ENCODE peak calls at places on chromosomes 13 and 19, in four cellular contexts. One of them, this sample, is unnamed.

GRCh38 chr13:43878897-43879322 is 630 bp downstream of the CCDC122 start:
- DNase-seq in K562: no peak
- DNase-seq in HepG2: peak
- DNase-seq in WTC11: no peak
- DNase-seq in this sample: peak

GRCh38 chr19:13573268-13573667 is 67.0 kb upstream of the CACNA1A start:
- DNase-seq in K562: no peak
- DNase-seq in HepG2: no peak
- DNase-seq in WTC11: peak
- DNase-seq in this sample: no peak

GRCh38 chr13:59354665-59355064 is 809.1 kb downstream of the DIAPH3 start:
- DNase-seq in K562: no peak
- DNase-seq in HepG2: no peak
- DNase-seq in WTC11: no peak
- DNase-seq in this sample: no peak

GRCh38 chr19:55962186-55962585 is 14.6 kb downstream of the NLRP8 start:
- DNase-seq in K562: no peak
- DNase-seq in HepG2: no peak
- DNase-seq in WTC11: no peak
- DNase-seq in this sample: no peak

GRCh38 chr19:14370169-14370998 is 10.9 kb upstream of the ADGRE5 start:
- DNase-seq in K562: no peak
- DNase-seq in HepG2: no peak
- DNase-seq in WTC11: no peak
- DNase-seq in this sample: no peak

GRCh38 chr13:99367663-99368448 is 60.7 kb upstream of the GPR183 start:
- DNase-seq in K562: no peak
- DNase-seq in HepG2: no peak
- DNase-seq in WTC11: no peak
- DNase-seq in this sample: no peak

GRCh38 chr13:91313103-91313502 is 34.4 kb upstream of the MIR17HG start:
- DNase-seq in K562: peak
- DNase-seq in HepG2: peak
- DNase-seq in WTC11: no peak
- DNase-seq in this sample: peak

GRCh38 chr13:112001571-112001970 is 65.4 kb upstream of the SOX1 start:
- DNase-seq in K562: no peak
- DNase-seq in HepG2: no peak
- DNase-seq in WTC11: no peak
- DNase-seq in this sample: no peak

GRCh38 chr13:24071423-24072075 is 89.0 kb upstream of the SPATA13 start:
- DNase-seq in K562: no peak
- DNase-seq in HepG2: no peak
- DNase-seq in WTC11: no peak
- DNase-seq in this sample: no peak

GRCh38 chr19:6531956-6532243 is 1.1 kb downstream of the TNFSF9 start:
- DNase-seq in K562: no peak
- DNase-seq in HepG2: no peak
- DNase-seq in WTC11: no peak
- DNase-seq in this sample: no peak

GRCh38 chr19:54425382-54425723 is 10.1 kb downstream of the TTYH1 start:
- DNase-seq in K562: no peak
- DNase-seq in HepG2: no peak
- DNase-seq in WTC11: no peak
- DNase-seq in this sample: no peak

GRCh38 chr13:74869846-74870245 is 612.1 kb downstream of the TBC1D4 start:
- DNase-seq in K562: peak
- DNase-seq in HepG2: no peak
- DNase-seq in WTC11: no peak
- DNase-seq in this sample: no peak

GRCh38 chr19:35417713-35418534 is 30.1 kb upstream of the FFAR2 start:
- DNase-seq in K562: no peak
- DNase-seq in HepG2: no peak
- DNase-seq in WTC11: no peak
- DNase-seq in this sample: no peak

GRCh38 chr13:48539550-48539949 is 6.7 kb upstream of the RCBTB2 start:
- DNase-seq in K562: no peak
- DNase-seq in HepG2: no peak
- DNase-seq in WTC11: no peak
- DNase-seq in this sample: no peak

GRCh38 chr19:19064811-19065745 is 1.3 kb downstream of the SLC25A42 start:
- DNase-seq in K562: peak
- DNase-seq in HepG2: no peak
- DNase-seq in WTC11: peak
- DNase-seq in this sample: no peak

GRCh38 chr13:28640861-28641599 is 17.9 kb upstream of the POMP start:
- DNase-seq in K562: no peak
- DNase-seq in HepG2: no peak
- DNase-seq in WTC11: no peak
- DNase-seq in this sample: no peak

GRCh38 chr19:5978606-5979552 is 939 bp upstream of the RANBP3 start:
- DNase-seq in K562: peak
- DNase-seq in HepG2: no peak
- DNase-seq in WTC11: no peak
- DNase-seq in this sample: no peak

GRCh38 chr13:111865046-111865445 is 201.9 kb upstream of the SOX1 start:
- DNase-seq in K562: no peak
- DNase-seq in HepG2: no peak
- DNase-seq in WTC11: no peak
- DNase-seq in this sample: no peak

GRCh38 chr13:80113714-80114454 is 227.0 kb downstream of the SPRY2 start:
- DNase-seq in K562: no peak
- DNase-seq in HepG2: no peak
- DNase-seq in WTC11: no peak
- DNase-seq in this sample: no peak
- TF ChIP-seq ESRRA in K562: no peak
- TF ChIP-seq ESRRA in HepG2: no peak
- TF ChIP-seq ESRRA in WTC11: no peak
- TF ChIP-seq ESRRA in this sample: no peak

GRCh38 chr19:40466219-40467006 is at the start of gene SPTBN4:
- DNase-seq in K562: no peak
- DNase-seq in HepG2: no peak
- DNase-seq in WTC11: no peak
- DNase-seq in this sample: no peak
- TF ChIP-seq NR3C1 in K562: no peak
- TF ChIP-seq NR3C1 in HepG2: no peak
- TF ChIP-seq NR3C1 in WTC11: no peak
- TF ChIP-seq NR3C1 in this sample: no peak

DNA sequence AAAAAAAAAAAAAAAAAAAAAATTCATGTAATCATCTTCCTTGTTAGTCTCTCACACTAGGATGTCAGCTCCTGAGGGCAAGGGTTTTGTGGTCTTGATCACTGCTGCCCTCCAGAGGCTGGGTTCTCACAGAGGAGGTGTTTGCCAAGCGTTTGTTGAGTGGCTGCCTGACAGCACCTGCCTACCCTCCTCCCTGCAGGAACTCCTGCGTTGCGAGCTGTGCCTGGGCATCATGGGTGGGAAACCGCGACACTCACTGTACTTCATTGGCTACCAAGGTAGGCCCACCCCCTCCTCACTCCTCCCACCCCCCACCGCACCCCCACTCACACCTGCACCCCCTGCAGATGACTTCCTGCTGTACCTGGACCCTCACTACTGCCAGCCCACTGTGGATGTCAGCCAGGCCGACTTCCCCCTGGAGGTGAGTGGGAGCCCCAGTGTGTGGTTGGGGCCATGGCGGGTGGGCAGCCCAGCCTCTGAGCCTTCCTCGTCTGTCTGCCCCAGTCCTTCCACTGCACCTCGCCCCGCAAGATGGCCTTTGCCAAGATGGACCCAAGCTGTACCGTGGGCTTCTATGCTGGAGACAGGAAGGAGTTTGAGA is 8.1 kb downstream of the ATG4D start:
- DNase-seq in K562: no peak
- DNase-seq in HepG2: no peak
- DNase-seq in WTC11: peak
- DNase-seq in this sample: peak
- TF ChIP-seq ESRRA in K562: no peak
- TF ChIP-seq ESRRA in HepG2: no peak
- TF ChIP-seq ESRRA in WTC11: no peak
- TF ChIP-seq ESRRA in this sample: no peak

DNA sequence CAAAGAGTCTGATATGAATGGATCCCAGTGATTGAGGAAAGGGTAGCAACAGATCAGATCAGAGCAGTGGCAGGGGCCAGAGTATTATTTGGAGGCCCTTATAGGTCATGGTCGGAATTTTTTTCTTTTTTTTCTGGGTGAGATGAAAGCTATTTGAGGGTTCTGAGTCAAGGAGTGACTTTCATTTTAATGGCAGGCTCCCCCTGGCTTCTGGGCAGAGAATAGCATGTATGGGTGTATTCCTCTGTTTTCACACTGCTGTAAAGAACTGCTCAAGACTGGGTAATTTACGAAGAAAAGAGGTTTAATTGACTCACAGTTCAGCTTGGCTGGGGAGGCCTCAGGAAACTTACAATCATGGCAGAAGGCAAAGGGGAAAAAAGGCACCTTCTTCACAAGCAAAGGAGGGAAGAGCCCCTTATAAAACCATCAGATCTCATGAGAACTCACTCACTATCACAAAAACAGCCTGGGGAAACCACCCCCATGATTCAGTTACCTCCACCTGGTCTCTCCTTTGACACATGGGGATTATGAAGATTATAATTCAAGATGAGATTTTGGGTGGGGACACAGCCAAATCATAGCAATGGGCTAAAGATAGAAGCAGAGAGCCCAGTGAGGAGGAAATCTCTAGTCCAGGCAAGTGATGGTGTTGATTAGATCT is 3.0 kb upstream of the SLC6A16 start:
- DNase-seq in K562: peak
- DNase-seq in HepG2: peak
- DNase-seq in WTC11: peak
- DNase-seq in this sample: peak
- TF ChIP-seq NR3C1 in K562: no peak
- TF ChIP-seq NR3C1 in HepG2: no peak
- TF ChIP-seq NR3C1 in WTC11: no peak
- TF ChIP-seq NR3C1 in this sample: no peak